ENCODE peak calls at places on chromosomes 2 and 18, in four cellular contexts. One of them, this sample, is unnamed.

GRCh38 chr18:79540914-79541301 is 138.7 kb upstream of the CTDP1 start:
- DNase-seq in K562: no peak
- DNase-seq in HepG2: no peak
- DNase-seq in GM12878: no peak
- DNase-seq in this sample: no peak

GRCh38 chr18:61953161-61953560 is 60.4 kb upstream of the RNF152 start:
- DNase-seq in K562: no peak
- DNase-seq in HepG2: no peak
- DNase-seq in GM12878: no peak
- DNase-seq in this sample: no peak

GRCh38 chr2:96143848-96144480 is 1.3 kb downstream of the DUSP2 start:
- DNase-seq in K562: no peak
- DNase-seq in HepG2: no peak
- DNase-seq in GM12878: no peak
- DNase-seq in this sample: peak

GRCh38 chr18:59057969-59058368 is 81.7 kb upstream of the SEC11C start:
- DNase-seq in K562: no peak
- DNase-seq in HepG2: no peak
- DNase-seq in GM12878: no peak
- DNase-seq in this sample: no peak

GRCh38 chr2:190714958-190715357 is 66.1 kb downstream of the NAB1 start:
- DNase-seq in K562: no peak
- DNase-seq in HepG2: no peak
- DNase-seq in GM12878: no peak
- DNase-seq in this sample: no peak

GRCh38 chr2:6111676-6112294 is 419.6 kb downstream of the SOX11 start:
- DNase-seq in K562: no peak
- DNase-seq in HepG2: no peak
- DNase-seq in GM12878: no peak
- DNase-seq in this sample: no peak

GRCh38 chr2:226495466-226496161 is 304.0 kb downstream of the IRS1 start:
- DNase-seq in K562: no peak
- DNase-seq in HepG2: no peak
- DNase-seq in GM12878: no peak
- DNase-seq in this sample: no peak

GRCh38 chr2:176455865-176456291 is 186.6 kb downstream of the MTX2 start:
- DNase-seq in K562: peak
- DNase-seq in HepG2: no peak
- DNase-seq in GM12878: no peak
- DNase-seq in this sample: peak

GRCh38 chr2:85434677-85435076 is 16.2 kb downstream of the SH2D6 start:
- DNase-seq in K562: no peak
- DNase-seq in HepG2: no peak
- DNase-seq in GM12878: no peak
- DNase-seq in this sample: no peak

GRCh38 chr2:174597347-174598047 is at the start of gene WIPF1:
- DNase-seq in K562: no peak
- DNase-seq in HepG2: no peak
- DNase-seq in GM12878: peak
- DNase-seq in this sample: no peak

GRCh38 chr2:201261471-201261870 is 1.1 kb downstream of the CASP8 start:
- DNase-seq in K562: no peak
- DNase-seq in HepG2: no peak
- DNase-seq in GM12878: no peak
- DNase-seq in this sample: peak

GRCh38 chr18:23673725-23674124 is 11.0 kb upstream of the ANKRD29 start:
- DNase-seq in K562: no peak
- DNase-seq in HepG2: no peak
- DNase-seq in GM12878: no peak
- DNase-seq in this sample: no peak

GRCh38 chr2:28624798-28625701 is 126.6 kb upstream of the PPP1CB start:
- DNase-seq in K562: no peak
- DNase-seq in HepG2: peak
- DNase-seq in GM12878: peak
- DNase-seq in this sample: peak

GRCh38 chr18:63909870-63910269 is 2.1 kb downstream of the SERPINB10 start:
- DNase-seq in K562: no peak
- DNase-seq in HepG2: no peak
- DNase-seq in GM12878: no peak
- DNase-seq in this sample: no peak

GRCh38 chr18:44819944-44820510 is 139.3 kb downstream of the SETBP1 start:
- DNase-seq in K562: no peak
- DNase-seq in HepG2: no peak
- DNase-seq in GM12878: no peak
- DNase-seq in this sample: no peak

GRCh38 chr2:70785137-70785911 is 5.1 kb downstream of the FIGLA start:
- DNase-seq in K562: peak
- DNase-seq in HepG2: peak
- DNase-seq in GM12878: no peak
- DNase-seq in this sample: peak
- TF ChIP-seq POLR2AphosphoS5 in K562: no peak
- TF ChIP-seq POLR2AphosphoS5 in HepG2: no peak
- TF ChIP-seq POLR2AphosphoS5 in GM12878: no peak
- TF ChIP-seq POLR2AphosphoS5 in this sample: no peak

GRCh38 chr18:71168576-71169145 is 879.8 kb downstream of the SOCS6 start:
- DNase-seq in K562: no peak
- DNase-seq in HepG2: no peak
- DNase-seq in GM12878: no peak
- DNase-seq in this sample: no peak
- TF ChIP-seq JUNB in K562: no peak
- TF ChIP-seq JUNB in HepG2: no peak
- TF ChIP-seq JUNB in GM12878: no peak
- TF ChIP-seq JUNB in this sample: no peak

DNA sequence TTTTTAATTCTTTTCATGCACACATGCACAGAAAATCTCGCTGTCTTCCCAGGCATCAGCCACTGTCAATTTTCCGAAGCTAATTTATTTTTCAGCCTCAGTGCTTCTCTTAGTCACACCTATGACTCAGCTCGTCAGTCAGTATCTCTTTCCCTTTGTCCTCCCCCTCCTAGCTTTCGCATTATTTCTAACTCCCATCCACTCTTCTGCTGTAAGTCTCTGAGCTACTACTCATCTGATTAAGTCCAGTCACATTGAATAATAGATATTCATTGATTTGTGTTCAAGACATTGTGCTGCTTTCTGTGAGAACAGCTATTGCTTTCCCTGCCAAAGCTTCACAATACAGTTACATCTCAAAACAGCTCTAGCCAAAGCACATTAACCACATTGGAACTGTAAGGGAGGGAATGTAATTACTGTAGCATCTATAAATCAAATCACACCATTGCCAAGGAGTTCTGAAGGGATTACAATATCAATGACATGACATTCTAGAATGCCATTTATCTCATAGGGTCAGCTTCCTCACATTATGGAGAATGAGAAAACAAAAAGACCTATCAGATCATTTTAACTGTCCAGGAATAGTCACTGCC is 89.4 kb downstream of the SCN3A start:
- DNase-seq in K562: no peak
- DNase-seq in HepG2: peak
- DNase-seq in GM12878: no peak
- DNase-seq in this sample: no peak
- TF ChIP-seq POLR2AphosphoS5 in K562: no peak
- TF ChIP-seq POLR2AphosphoS5 in HepG2: no peak
- TF ChIP-seq POLR2AphosphoS5 in GM12878: no peak
- TF ChIP-seq POLR2AphosphoS5 in this sample: no peak

DNA sequence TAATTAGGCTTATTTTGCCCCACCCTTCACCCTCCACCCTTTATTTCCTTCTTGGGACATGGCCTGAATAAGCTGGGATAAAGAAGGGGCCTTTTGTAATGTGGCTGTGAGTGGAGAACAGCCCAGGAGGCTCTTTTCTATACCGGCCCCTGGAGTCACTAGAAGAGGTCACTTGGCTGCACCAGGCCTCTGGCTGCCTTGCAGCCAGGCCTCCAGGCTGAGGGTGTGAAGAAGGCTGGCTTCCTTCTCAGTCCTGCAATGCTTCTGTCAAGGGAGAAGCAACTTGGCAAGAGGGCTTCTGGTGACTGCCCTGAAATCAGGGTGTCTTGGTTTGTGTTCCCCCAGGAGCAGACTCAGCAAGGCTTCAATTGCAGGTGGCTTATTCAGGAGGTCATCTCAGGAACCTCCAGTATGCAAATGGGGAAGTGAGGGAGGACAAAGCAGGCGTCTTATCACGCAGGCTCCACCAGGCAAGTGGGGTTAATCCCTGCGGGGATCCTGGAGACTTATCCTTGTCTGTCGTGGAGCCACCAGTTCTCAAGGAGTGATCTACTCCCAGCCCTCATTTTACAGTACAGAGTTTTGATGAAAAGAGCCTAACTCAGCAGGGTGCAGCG is 68.2 kb downstream of the HS6ST1 start:
- DNase-seq in K562: no peak
- DNase-seq in HepG2: no peak
- DNase-seq in GM12878: no peak
- DNase-seq in this sample: no peak
- TF ChIP-seq JUNB in K562: no peak
- TF ChIP-seq JUNB in HepG2: no peak
- TF ChIP-seq JUNB in GM12878: no peak
- TF ChIP-seq JUNB in this sample: no peak

GRCh38 chr2:152588911-152589310 is 128.3 kb downstream of the PRPF40A start:
- DNase-seq in K562: no peak
- DNase-seq in HepG2: no peak
- DNase-seq in GM12878: no peak
- DNase-seq in this sample: no peak

GRCh38 chr2:152598975-152599724 is 118.1 kb downstream of the PRPF40A start:
- DNase-seq in K562: no peak
- DNase-seq in HepG2: no peak
- DNase-seq in GM12878: no peak
- DNase-seq in this sample: no peak

GRCh38 chr2:152600051-152600657 is 117.1 kb downstream of the PRPF40A start:
- DNase-seq in K562: no peak
- DNase-seq in HepG2: no peak
- DNase-seq in GM12878: no peak
- DNase-seq in this sample: no peak

GRCh38 chr2:152594022-152594712 is 123.1 kb downstream of the PRPF40A start:
- DNase-seq in K562: no peak
- DNase-seq in HepG2: no peak
- DNase-seq in GM12878: no peak
- DNase-seq in this sample: no peak

DNA sequence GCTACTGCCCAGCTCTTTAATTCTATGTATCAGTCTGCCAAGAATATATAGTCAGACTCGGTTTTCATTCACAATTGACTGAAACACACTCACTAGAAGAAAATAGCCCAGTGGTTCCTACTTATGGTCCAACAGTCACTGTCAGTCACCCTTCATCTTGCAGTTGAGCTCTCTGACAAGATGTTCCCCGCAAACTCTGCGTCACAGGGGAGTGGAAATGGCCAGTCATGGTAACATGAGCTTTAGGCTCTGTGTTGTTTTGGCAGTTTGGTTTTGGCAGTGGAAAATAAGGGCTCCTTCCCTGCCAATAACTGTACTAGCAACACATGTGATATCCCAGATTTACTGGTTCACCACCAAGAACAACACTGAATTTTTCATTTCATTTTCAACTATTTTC is 122.5 kb downstream of the PRPF40A start:
- DNase-seq in K562: no peak
- DNase-seq in HepG2: no peak
- DNase-seq in GM12878: no peak
- DNase-seq in this sample: no peak
- TF ChIP-seq POLR2AphosphoS5 in K562: no peak
- TF ChIP-seq POLR2AphosphoS5 in HepG2: no peak
- TF ChIP-seq POLR2AphosphoS5 in GM12878: no peak
- TF ChIP-seq POLR2AphosphoS5 in this sample: no peak

DNA sequence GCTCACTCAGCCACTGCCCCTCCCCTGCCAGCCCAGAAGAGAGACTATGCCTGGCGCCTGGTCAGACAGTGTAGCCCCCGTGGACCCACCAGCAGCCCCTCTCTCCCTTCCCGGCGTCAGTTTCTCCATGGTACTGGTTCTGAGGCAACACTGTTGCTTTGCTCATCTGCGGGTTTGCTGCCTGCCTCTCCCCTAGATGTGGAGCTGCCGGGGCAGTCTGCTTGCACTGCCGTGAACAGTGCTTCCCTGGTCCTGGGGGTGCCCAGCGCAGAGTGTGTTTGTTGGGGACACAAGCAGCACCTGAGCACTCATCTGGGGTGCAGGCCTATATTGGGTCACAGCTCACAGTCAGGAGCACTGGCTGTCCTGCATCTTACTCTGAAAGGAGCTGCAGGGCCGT is 309.9 kb downstream of the NDUFA10 start:
- DNase-seq in K562: no peak
- DNase-seq in HepG2: no peak
- DNase-seq in GM12878: no peak
- DNase-seq in this sample: no peak
- TF ChIP-seq JUNB in K562: no peak
- TF ChIP-seq JUNB in HepG2: no peak
- TF ChIP-seq JUNB in GM12878: no peak
- TF ChIP-seq JUNB in this sample: no peak

GRCh38 chr18:9827856-9828793 is 57.6 kb upstream of the TXNDC2 start:
- DNase-seq in K562: peak
- DNase-seq in HepG2: no peak
- DNase-seq in GM12878: no peak
- DNase-seq in this sample: no peak
- TF ChIP-seq POLR2AphosphoS5 in K562: no peak
- TF ChIP-seq POLR2AphosphoS5 in HepG2: no peak
- TF ChIP-seq POLR2AphosphoS5 in GM12878: no peak
- TF ChIP-seq POLR2AphosphoS5 in this sample: no peak

GRCh38 chr18:77208969-77209368 is 40.7 kb upstream of the GALR1 start:
- DNase-seq in K562: no peak
- DNase-seq in HepG2: no peak
- DNase-seq in GM12878: peak
- DNase-seq in this sample: no peak
- TF ChIP-seq JUNB in K562: no peak
- TF ChIP-seq JUNB in HepG2: no peak
- TF ChIP-seq JUNB in GM12878: no peak
- TF ChIP-seq JUNB in this sample: no peak

This sample was measured in GM23338.